ENCODE peak calls at places on chromosomes 11 and 22, in five cellular contexts. Z is T-helper 1 cell, L is DMS79 treated with DMSO at 0.1 percent for 48 hours, D is left ventricle myocardium inferior, N is anterior cingulate cortex. B is an unnamed sample.

GRCh38 chr11:65646288-65646734 is 8.4 kb downstream of the SIPA1 start:
- DNase-seq in Z (no peak), L (no peak), D (no peak), N (no peak), B (no peak)

GRCh38 chr22:38981005-38981658 is 1.0 kb upstream of the APOBEC3B start:
- DNase-seq in Z (no peak), L (peak), D (no peak), N (no peak), B (no peak)

GRCh38 chr22:29690481-29690880 is 29.3 kb upstream of the CABP7 start:
- DNase-seq in Z (no peak), L (peak), D (no peak), N (no peak), B (no peak)

GRCh38 chr22:43398910-43399309 is 12.9 kb upstream of the MPPED1 start:
- DNase-seq in Z (no peak), L (no peak), D (no peak), N (no peak), B (no peak)

GRCh38 chr11:118180300-118180703 is 3.9 kb upstream of the SCN2B start:
- DNase-seq in Z (no peak), L (peak), D (peak), N (peak), B (peak)

GRCh38 chr11:111923351-111923788 is 4.7 kb downstream of the C11orf52 start:
- DNase-seq in Z (no peak), L (no peak), D (no peak), N (no peak), B (no peak)

GRCh38 chr11:17604201-17604912 is 57.3 kb downstream of the OTOG start:
- DNase-seq in Z (no peak), L (no peak), D (no peak), N (no peak), B (no peak)

GRCh38 chr11:18322818-18323570 is 627 bp downstream of the GTF2H1 start:
- DNase-seq in Z (peak), L (no peak), D (no peak), N (no peak), B (peak)